ENCODE peak calls at places on chromosomes 7 and 10, in ten cellular contexts. T, X, I, D, O, P, N, S, C and E are unnamed samples.
A peak's percentile ranks its signal among the peaks of the same experiment; 100 is the strongest.

GRCh38 chr10:23047201-23048050 is 48.0 kb upstream of the MSRB2 start:
- DNase-seq in T (no peak), X (no peak), I (no peak), D (no peak), O (no peak), P (no peak), N (no peak), S (no peak), C (peak; percentile 48), E (no peak)

GRCh38 chr10:31319602-31320178 is 674 bp downstream of the ZEB1 start:
- DNase-seq in T (peak; percentile 12), X (no peak), I (peak; percentile 16), D (no peak), O (peak; percentile 6), P (peak; percentile 2), N (peak; percentile 20), S (no peak), C (no peak), E (no peak)

GRCh38 chr10:48518926-48519730 is 85.7 kb downstream of the ARHGAP22 start:
- DNase-seq in T (no peak), X (no peak), I (no peak), D (no peak), O (no peak), P (no peak), N (no peak), S (no peak), C (peak; percentile 54), E (no peak)

GRCh38 chr10:1204434-1205326 is 148.5 kb downstream of the WDR37 start:
- DNase-seq in T (no peak), X (no peak), I (no peak), D (no peak), O (no peak), P (no peak), N (no peak), S (no peak), C (no peak), E (no peak)

GRCh38 chr7:142557971-142558582 is 191.2 kb upstream of the PRSS1 start:
- DNase-seq in T (peak; percentile 9), X (peak; percentile 19), I (peak; percentile 62), D (peak; percentile 22), O (peak; percentile 77), P (no peak), N (peak; percentile 54), S (no peak), C (peak; percentile 69), E (no peak)

GRCh38 chr10:28479927-28480326 is 53.0 kb upstream of the WAC start:
- DNase-seq in T (no peak), X (no peak), I (no peak), D (no peak), O (no peak), P (no peak), N (no peak), S (no peak), C (no peak), E (no peak)

GRCh38 chr10:55627526-55628170 is 733.4 kb downstream of the ZWINT start:
- DNase-seq in T (no peak), X (no peak), I (peak; percentile 34), D (peak; percentile 16), O (no peak), P (peak; percentile 12), N (no peak), S (no peak), C (no peak), E (no peak)

GRCh38 chr7:113232885-113233284 is 114.5 kb upstream of the SMIM30 start:
- DNase-seq in T (no peak), X (no peak), I (no peak), D (no peak), O (no peak), P (no peak), N (no peak), S (no peak), C (no peak), E (no peak)

GRCh38 chr10:79221110-79222051 is 125.9 kb upstream of the PPIF start:
- DNase-seq in T (no peak), X (no peak), I (no peak), D (peak; percentile 60), O (no peak), P (peak; percentile 59), N (no peak), S (peak; percentile 64), C (peak; percentile 91), E (no peak)

GRCh38 chr7:31312864-31313263 is 27.7 kb downstream of the NEUROD6 start:
- DNase-seq in T (no peak), X (no peak), I (no peak), D (no peak), O (no peak), P (no peak), N (no peak), S (no peak), C (no peak), E (no peak)

GRCh38 chr7:92835140-92835850 is 1.1 kb downstream of the CDK6 start:
- DNase-seq in T (peak; percentile 47), X (peak; percentile 22), I (peak; percentile 63), D (peak; percentile 65), O (peak; percentile 93), P (peak; percentile 15), N (peak; percentile 71), S (no peak), C (peak; percentile 88), E (no peak)

GRCh38 chr10:96840841-96841518 is 8.9 kb downstream of the LCOR start:
- DNase-seq in T (no peak), X (no peak), I (no peak), D (no peak), O (no peak), P (no peak), N (no peak), S (no peak), C (no peak), E (no peak)

GRCh38 chr10:73759512-73760115 is 15.4 kb downstream of the SEC24C start:
- DNase-seq in T (peak; percentile 8), X (peak; percentile 76), I (no peak), D (no peak), O (peak; percentile 45), P (no peak), N (no peak), S (no peak), C (no peak), E (peak; percentile 50)

GRCh38 chr10:48523212-48523819 is 81.6 kb downstream of the ARHGAP22 start:
- DNase-seq in T (no peak), X (no peak), I (peak; percentile 46), D (peak; percentile 33), O (no peak), P (no peak), N (no peak), S (peak; percentile 98), C (peak; percentile 98), E (no peak)

GRCh38 chr7:26705567-26705966 is 158.8 kb downstream of the SKAP2 start:
- DNase-seq in T (no peak), X (no peak), I (no peak), D (no peak), O (no peak), P (no peak), N (no peak), S (peak; percentile 86), C (peak; percentile 97), E (peak; percentile 11)

GRCh38 chr10:63217120-63217605 is 84.0 kb downstream of the NRBF2 start:
- DNase-seq in T (no peak), X (no peak), I (no peak), D (no peak), O (peak; percentile 78), P (no peak), N (no peak), S (peak; percentile 23), C (peak; percentile 82), E (no peak)

GRCh38 chr10:1472178-1472577 is 265.1 kb downstream of the ADARB2 start:
- DNase-seq in T (no peak), X (no peak), I (no peak), D (no peak), O (no peak), P (no peak), N (no peak), S (no peak), C (no peak), E (no peak)

GRCh38 chr10:37549054-37549453 is 308.4 kb downstream of the ZNF248 start:
- DNase-seq in T (no peak), X (no peak), I (no peak), D (no peak), O (no peak), P (no peak), N (no peak), S (no peak), C (no peak), E (no peak)